ENCODE peak calls at places on chromosomes 11 and 22, in four cellular contexts. One of them, this sample, is unnamed.

GRCh38 chr11:34830648-34831047 is 85.5 kb downstream of the APIP start:
- DNase-seq in activated CD8-positive, alpha-beta memory T cell treated with anti-CD3 and anti-CD28 coated beads for 24 hours: no peak
- DNase-seq in M059J: peak; percentile 23
- DNase-seq in GM23248: peak; percentile 7
- DNase-seq in this sample: no peak

GRCh38 chr22:23061471-23062280 is 8.6 kb upstream of the GNAZ start:
- DNase-seq in activated CD8-positive, alpha-beta memory T cell treated with anti-CD3 and anti-CD28 coated beads for 24 hours: no peak
- DNase-seq in M059J: no peak
- DNase-seq in GM23248: no peak
- DNase-seq in this sample: no peak

GRCh38 chr22:26336773-26337172 is 92.3 kb upstream of the ASPHD2 start:
- DNase-seq in activated CD8-positive, alpha-beta memory T cell treated with anti-CD3 and anti-CD28 coated beads for 24 hours: no peak
- DNase-seq in M059J: no peak
- DNase-seq in GM23248: no peak
- DNase-seq in this sample: no peak

GRCh38 chr11:113730887-113731726 is 25.0 kb upstream of the TMPRSS5 start:
- DNase-seq in activated CD8-positive, alpha-beta memory T cell treated with anti-CD3 and anti-CD28 coated beads for 24 hours: no peak
- DNase-seq in M059J: peak; percentile 76
- DNase-seq in GM23248: peak; percentile 81
- DNase-seq in this sample: no peak

GRCh38 chr22:44330727-44331660 is 18.2 kb upstream of the SHISAL1 start:
- DNase-seq in activated CD8-positive, alpha-beta memory T cell treated with anti-CD3 and anti-CD28 coated beads for 24 hours: no peak
- DNase-seq in M059J: no peak
- DNase-seq in GM23248: peak; percentile 46
- DNase-seq in this sample: no peak

GRCh38 chr22:38040953-38041759 is 16.0 kb upstream of the PICK1 start:
- DNase-seq in activated CD8-positive, alpha-beta memory T cell treated with anti-CD3 and anti-CD28 coated beads for 24 hours: no peak
- DNase-seq in M059J: peak; percentile 19
- DNase-seq in GM23248: peak; percentile 21
- DNase-seq in this sample: no peak

GRCh38 chr11:95095858-95096587 is 6.4 kb downstream of the ENDOD1 start:
- DNase-seq in activated CD8-positive, alpha-beta memory T cell treated with anti-CD3 and anti-CD28 coated beads for 24 hours: no peak
- DNase-seq in M059J: peak; percentile 50
- DNase-seq in GM23248: peak; percentile 85
- DNase-seq in this sample: no peak

GRCh38 chr11:93817426-93818348 is 32.7 kb downstream of the VSTM5 start:
- DNase-seq in activated CD8-positive, alpha-beta memory T cell treated with anti-CD3 and anti-CD28 coated beads for 24 hours: no peak
- DNase-seq in M059J: peak; percentile 8
- DNase-seq in GM23248: peak; percentile 49
- DNase-seq in this sample: no peak

GRCh38 chr22:37109242-37109917 is at the start of gene TMPRSS6:
- DNase-seq in activated CD8-positive, alpha-beta memory T cell treated with anti-CD3 and anti-CD28 coated beads for 24 hours: no peak
- DNase-seq in M059J: no peak
- DNase-seq in GM23248: no peak
- DNase-seq in this sample: no peak